ENCODE peak calls at places on chromosome 1, in six cellular contexts. One of them, this sample, is unnamed.

GRCh38 chr1:166740668-166741276 is 98.5 kb upstream of the POGK start:
- DNase-seq in GM12865: no peak
- DNase-seq in body of pancreas: no peak
- DNase-seq in putamen: no peak
- DNase-seq in CD4-positive, alpha-beta T cell: no peak
- DNase-seq in activated B cell treated with CpG ODN at 0.5 μM for 24 hours: no peak
- DNase-seq in this sample: no peak

GRCh38 chr1:230836347-230836746 is 32.0 kb downstream of the C1orf198 start:
- DNase-seq in GM12865: no peak
- DNase-seq in putamen: no peak
- DNase-seq in body of pancreas: no peak
- DNase-seq in activated B cell treated with CpG ODN at 0.5 μM for 24 hours: no peak
- DNase-seq in CD4-positive, alpha-beta T cell: no peak
- DNase-seq in this sample: no peak

GRCh38 chr1:229781453-229781852 is 155.4 kb downstream of the URB2 start:
- DNase-seq in activated B cell treated with CpG ODN at 0.5 μM for 24 hours: no peak
- DNase-seq in GM12865: peak
- DNase-seq in putamen: no peak
- DNase-seq in body of pancreas: peak
- DNase-seq in CD4-positive, alpha-beta T cell: no peak
- DNase-seq in this sample: no peak

GRCh38 chr1:9687120-9687875 is 35.8 kb downstream of the PIK3CD start:
- DNase-seq in putamen: no peak
- DNase-seq in body of pancreas: peak
- DNase-seq in CD4-positive, alpha-beta T cell: peak
- DNase-seq in GM12865: peak
- DNase-seq in activated B cell treated with CpG ODN at 0.5 μM for 24 hours: peak
- DNase-seq in this sample: peak

GRCh38 chr1:14924012-14924452 is 229.5 kb upstream of the TMEM51 start:
- DNase-seq in putamen: peak
- DNase-seq in GM12865: peak
- DNase-seq in activated B cell treated with CpG ODN at 0.5 μM for 24 hours: peak
- DNase-seq in body of pancreas: peak
- DNase-seq in CD4-positive, alpha-beta T cell: no peak
- DNase-seq in this sample: peak

GRCh38 chr1:209585672-209586071 is 2.2 kb downstream of the CAMK1G start:
- DNase-seq in putamen: peak
- DNase-seq in activated B cell treated with CpG ODN at 0.5 μM for 24 hours: no peak
- DNase-seq in CD4-positive, alpha-beta T cell: no peak
- DNase-seq in body of pancreas: peak
- DNase-seq in GM12865: no peak
- DNase-seq in this sample: no peak

GRCh38 chr1:233412812-233413211 is 85.3 kb downstream of the MAP3K21 start:
- DNase-seq in GM12865: no peak
- DNase-seq in CD4-positive, alpha-beta T cell: no peak
- DNase-seq in activated B cell treated with CpG ODN at 0.5 μM for 24 hours: no peak
- DNase-seq in putamen: no peak
- DNase-seq in body of pancreas: no peak
- DNase-seq in this sample: no peak

GRCh38 chr1:231776006-231776707 is 149.6 kb downstream of the DISC1 start:
- DNase-seq in putamen: no peak
- DNase-seq in activated B cell treated with CpG ODN at 0.5 μM for 24 hours: no peak
- DNase-seq in GM12865: no peak
- DNase-seq in body of pancreas: no peak
- DNase-seq in CD4-positive, alpha-beta T cell: no peak
- DNase-seq in this sample: no peak

GRCh38 chr1:229127301-229127700 is 143.6 kb upstream of the RAB4A start:
- DNase-seq in putamen: no peak
- DNase-seq in activated B cell treated with CpG ODN at 0.5 μM for 24 hours: no peak
- DNase-seq in GM12865: peak
- DNase-seq in CD4-positive, alpha-beta T cell: no peak
- DNase-seq in body of pancreas: no peak
- DNase-seq in this sample: no peak

GRCh38 chr1:28594661-28595411 is 2.8 kb downstream of the RAB42 start:
- DNase-seq in CD4-positive, alpha-beta T cell: no peak
- DNase-seq in body of pancreas: no peak
- DNase-seq in GM12865: no peak
- DNase-seq in putamen: no peak
- DNase-seq in activated B cell treated with CpG ODN at 0.5 μM for 24 hours: no peak
- DNase-seq in this sample: no peak

GRCh38 chr1:235911300-235911662 is 44.6 kb upstream of the LYST start:
- DNase-seq in activated B cell treated with CpG ODN at 0.5 μM for 24 hours: no peak
- DNase-seq in GM12865: no peak
- DNase-seq in putamen: no peak
- DNase-seq in body of pancreas: no peak
- DNase-seq in CD4-positive, alpha-beta T cell: no peak
- DNase-seq in this sample: no peak

GRCh38 chr1:37234941-37235418 is 200.7 kb upstream of the GRIK3 start:
- DNase-seq in body of pancreas: no peak
- DNase-seq in GM12865: no peak
- DNase-seq in activated B cell treated with CpG ODN at 0.5 μM for 24 hours: no peak
- DNase-seq in CD4-positive, alpha-beta T cell: no peak
- DNase-seq in putamen: peak
- DNase-seq in this sample: no peak

GRCh38 chr1:40825430-40825778 is 36.8 kb downstream of the CITED4 start:
- DNase-seq in putamen: no peak
- DNase-seq in GM12865: peak
- DNase-seq in CD4-positive, alpha-beta T cell: no peak
- DNase-seq in body of pancreas: no peak
- DNase-seq in activated B cell treated with CpG ODN at 0.5 μM for 24 hours: no peak
- DNase-seq in this sample: no peak

GRCh38 chr1:35264861-35265260 is 3.6 kb upstream of the ZMYM4 start:
- DNase-seq in body of pancreas: peak
- DNase-seq in GM12865: peak
- DNase-seq in activated B cell treated with CpG ODN at 0.5 μM for 24 hours: no peak
- DNase-seq in CD4-positive, alpha-beta T cell: no peak
- DNase-seq in putamen: no peak
- DNase-seq in this sample: no peak

GRCh38 chr1:53725238-53725689 is 13.7 kb downstream of the GLIS1 start:
- DNase-seq in CD4-positive, alpha-beta T cell: no peak
- DNase-seq in GM12865: no peak
- DNase-seq in activated B cell treated with CpG ODN at 0.5 μM for 24 hours: no peak
- DNase-seq in body of pancreas: no peak
- DNase-seq in putamen: no peak
- DNase-seq in this sample: no peak

GRCh38 chr1:88892146-88892877 is 945 bp upstream of the GTF2B start:
- DNase-seq in activated B cell treated with CpG ODN at 0.5 μM for 24 hours: no peak
- DNase-seq in putamen: peak
- DNase-seq in body of pancreas: peak
- DNase-seq in GM12865: peak
- DNase-seq in CD4-positive, alpha-beta T cell: no peak
- DNase-seq in this sample: no peak

GRCh38 chr1:153928776-153929432 is 6.1 kb upstream of the GATAD2B start:
- DNase-seq in CD4-positive, alpha-beta T cell: no peak
- DNase-seq in putamen: peak
- DNase-seq in GM12865: no peak
- DNase-seq in body of pancreas: no peak
- DNase-seq in activated B cell treated with CpG ODN at 0.5 μM for 24 hours: no peak
- DNase-seq in this sample: no peak

GRCh38 chr1:48687271-48688045 is 89.2 kb downstream of the BEND5 start:
- DNase-seq in putamen: no peak
- DNase-seq in activated B cell treated with CpG ODN at 0.5 μM for 24 hours: no peak
- DNase-seq in GM12865: no peak
- DNase-seq in CD4-positive, alpha-beta T cell: no peak
- DNase-seq in body of pancreas: no peak
- DNase-seq in this sample: no peak

GRCh38 chr1:96374076-96374762 is 347.4 kb upstream of the PTBP2 start:
- DNase-seq in GM12865: no peak
- DNase-seq in putamen: no peak
- DNase-seq in body of pancreas: no peak
- DNase-seq in CD4-positive, alpha-beta T cell: no peak
- DNase-seq in activated B cell treated with CpG ODN at 0.5 μM for 24 hours: no peak
- DNase-seq in this sample: no peak

GRCh38 chr1:63969461-63969893 is 195.7 kb downstream of the ROR1 start:
- DNase-seq in CD4-positive, alpha-beta T cell: no peak
- DNase-seq in GM12865: no peak
- DNase-seq in body of pancreas: no peak
- DNase-seq in putamen: peak
- DNase-seq in activated B cell treated with CpG ODN at 0.5 μM for 24 hours: no peak
- DNase-seq in this sample: no peak

GRCh38 chr1:30194046-30194619 is 529.3 kb downstream of the MATN1 start:
- DNase-seq in activated B cell treated with CpG ODN at 0.5 μM for 24 hours: no peak
- DNase-seq in body of pancreas: no peak
- DNase-seq in putamen: no peak
- DNase-seq in CD4-positive, alpha-beta T cell: no peak
- DNase-seq in GM12865: no peak
- DNase-seq in this sample: no peak

GRCh38 chr1:151820940-151821339 is 10.7 kb downstream of the RORC start:
- DNase-seq in CD4-positive, alpha-beta T cell: no peak
- DNase-seq in body of pancreas: peak
- DNase-seq in GM12865: no peak
- DNase-seq in activated B cell treated with CpG ODN at 0.5 μM for 24 hours: no peak
- DNase-seq in putamen: no peak
- DNase-seq in this sample: no peak

GRCh38 chr1:21536223-21536622 is 27.0 kb downstream of the ALPL start:
- DNase-seq in CD4-positive, alpha-beta T cell: no peak
- DNase-seq in putamen: no peak
- DNase-seq in GM12865: no peak
- DNase-seq in body of pancreas: no peak
- DNase-seq in activated B cell treated with CpG ODN at 0.5 μM for 24 hours: no peak
- DNase-seq in this sample: no peak

GRCh38 chr1:15224259-15224869 is 22.7 kb upstream of the FHAD1 start:
- DNase-seq in body of pancreas: no peak
- DNase-seq in CD4-positive, alpha-beta T cell: no peak
- DNase-seq in putamen: no peak
- DNase-seq in GM12865: peak
- DNase-seq in activated B cell treated with CpG ODN at 0.5 μM for 24 hours: no peak
- DNase-seq in this sample: no peak

GRCh38 chr1:57112148-57112547 is 146.3 kb upstream of the C8B start:
- DNase-seq in GM12865: no peak
- DNase-seq in CD4-positive, alpha-beta T cell: no peak
- DNase-seq in body of pancreas: no peak
- DNase-seq in putamen: no peak
- DNase-seq in activated B cell treated with CpG ODN at 0.5 μM for 24 hours: no peak
- DNase-seq in this sample: no peak

GRCh38 chr1:197775282-197776262 is at the start of gene DENND1B:
- DNase-seq in CD4-positive, alpha-beta T cell: peak
- DNase-seq in activated B cell treated with CpG ODN at 0.5 μM for 24 hours: peak
- DNase-seq in body of pancreas: peak
- DNase-seq in GM12865: peak
- DNase-seq in putamen: no peak
- DNase-seq in this sample: peak

GRCh38 chr1:46244656-46245371 is 2.7 kb upstream of the RAD54L start:
- DNase-seq in activated B cell treated with CpG ODN at 0.5 μM for 24 hours: no peak
- DNase-seq in body of pancreas: no peak
- DNase-seq in CD4-positive, alpha-beta T cell: no peak
- DNase-seq in GM12865: peak
- DNase-seq in putamen: no peak
- DNase-seq in this sample: no peak

GRCh38 chr1:180163044-180163443 is 8.4 kb downstream of the QSOX1 start:
- DNase-seq in putamen: no peak
- DNase-seq in activated B cell treated with CpG ODN at 0.5 μM for 24 hours: no peak
- DNase-seq in body of pancreas: no peak
- DNase-seq in CD4-positive, alpha-beta T cell: no peak
- DNase-seq in GM12865: no peak
- DNase-seq in this sample: no peak

GRCh38 chr1:219299420-219299819 is 125.7 kb downstream of the LYPLAL1 start:
- DNase-seq in body of pancreas: no peak
- DNase-seq in activated B cell treated with CpG ODN at 0.5 μM for 24 hours: no peak
- DNase-seq in GM12865: no peak
- DNase-seq in putamen: no peak
- DNase-seq in CD4-positive, alpha-beta T cell: no peak
- DNase-seq in this sample: no peak

GRCh38 chr1:201826830-201827229 is 2.1 kb upstream of the IPO9 start:
- DNase-seq in putamen: no peak
- DNase-seq in CD4-positive, alpha-beta T cell: no peak
- DNase-seq in body of pancreas: no peak
- DNase-seq in GM12865: no peak
- DNase-seq in activated B cell treated with CpG ODN at 0.5 μM for 24 hours: no peak
- DNase-seq in this sample: no peak

GRCh38 chr1:31704261-31705079 is 653 bp upstream of the COL16A1 start:
- DNase-seq in putamen: no peak
- DNase-seq in GM12865: peak
- DNase-seq in activated B cell treated with CpG ODN at 0.5 μM for 24 hours: no peak
- DNase-seq in CD4-positive, alpha-beta T cell: no peak
- DNase-seq in body of pancreas: peak
- DNase-seq in this sample: no peak

GRCh38 chr1:220906561-220907334 is 27.5 kb downstream of the HLX start:
- DNase-seq in GM12865: no peak
- DNase-seq in activated B cell treated with CpG ODN at 0.5 μM for 24 hours: no peak
- DNase-seq in putamen: no peak
- DNase-seq in body of pancreas: no peak
- DNase-seq in CD4-positive, alpha-beta T cell: no peak
- DNase-seq in this sample: no peak

GRCh38 chr1:36908096-36908495 is 126.2 kb downstream of the GRIK3 start:
- DNase-seq in body of pancreas: no peak
- DNase-seq in GM12865: no peak
- DNase-seq in putamen: no peak
- DNase-seq in CD4-positive, alpha-beta T cell: no peak
- DNase-seq in activated B cell treated with CpG ODN at 0.5 μM for 24 hours: no peak
- DNase-seq in this sample: no peak

GRCh38 chr1:170010443-170010842 is 64.1 kb downstream of the KIFAP3 start:
- DNase-seq in CD4-positive, alpha-beta T cell: no peak
- DNase-seq in body of pancreas: peak
- DNase-seq in putamen: no peak
- DNase-seq in activated B cell treated with CpG ODN at 0.5 μM for 24 hours: no peak
- DNase-seq in GM12865: peak
- DNase-seq in this sample: peak

This sample was measured in activated gamma-delta T cell treated with Interleukin-2 at 50 U/mL for 16 hours.